ENCODE peak calls at places on chromosome 1, in four cellular contexts. X is dorsolateral prefrontal cortex, F is astrocyte of the spinal cord, Q is lower leg skin. M is an unnamed sample.

GRCh38 chr1:183871142-183871541 is 66.2 kb downstream of the RGL1 start:
- DNase-seq in F (peak; percentile 66), Q (no peak), X (no peak), M (no peak)

GRCh38 chr1:243731301-243731891 is 118.6 kb downstream of the AKT3 start:
- DNase-seq in Q (no peak), F (peak; percentile 89), X (no peak), M (no peak)

GRCh38 chr1:238961790-238962189 is 424.6 kb upstream of the CHRM3 start:
- DNase-seq in X (no peak), F (no peak), Q (no peak), M (no peak)

GRCh38 chr1:177786346-177786745 is 183.5 kb downstream of the SEC16B start:
- DNase-seq in X (no peak), Q (no peak), F (no peak), M (no peak)

GRCh38 chr1:218164930-218165686 is 120.0 kb upstream of the RRP15 start:
- DNase-seq in X (no peak), F (peak; percentile 12), Q (peak; percentile 85), M (peak; percentile 3)

GRCh38 chr1:170668301-170668789 is 4.4 kb downstream of the PRRX1 start:
- DNase-seq in X (no peak), F (peak; percentile 69), Q (peak; percentile 88), M (no peak)

GRCh38 chr1:220511183-220511582 is 16.8 kb upstream of the MARK1 start:
- DNase-seq in X (no peak), Q (no peak), F (no peak), M (no peak)

GRCh38 chr1:162385280-162385623 is 3.7 kb downstream of the C1orf226 start:
- DNase-seq in F (no peak), X (no peak), Q (peak; percentile 68), M (no peak)

GRCh38 chr1:225870883-225871282 is 11.3 kb downstream of the TMEM63A start:
- DNase-seq in Q (no peak), X (no peak), F (no peak), M (no peak)

GRCh38 chr1:161958425-161958824 is 65.2 kb downstream of the OLFML2B start:
- DNase-seq in F (peak; percentile 43), Q (no peak), X (peak; percentile 63), M (no peak)

GRCh38 chr1:87914396-87914795 is 585.7 kb downstream of the LMO4 start:
- DNase-seq in Q (no peak), F (peak; percentile 77), X (no peak), M (no peak)

GRCh38 chr1:236978740-236979139 is 25.5 kb downstream of the MT1HL1 start:
- DNase-seq in Q (no peak), X (peak; percentile 77), F (no peak), M (no peak)

GRCh38 chr1:54265126-54265525 is 65.2 kb downstream of the MRPL37 start:
- DNase-seq in F (no peak), X (no peak), Q (no peak), M (no peak)

GRCh38 chr1:151704246-151704645 is 12.4 kb downstream of the CELF3 start:
- DNase-seq in X (no peak), Q (peak; percentile 69), F (no peak), M (no peak)

GRCh38 chr1:6440198-6441126 is 15.9 kb downstream of the ESPN start:
- DNase-seq in F (no peak), X (no peak), Q (no peak), M (peak; percentile 61)

GRCh38 chr1:46820076-46820475 is 21.2 kb downstream of the CYP4B1 start:
- DNase-seq in Q (peak; percentile 64), X (no peak), F (no peak), M (no peak)

GRCh38 chr1:228095938-228096337 is 7.2 kb downstream of the C1orf35 start:
- DNase-seq in X (no peak), Q (peak; percentile 79), F (no peak), M (no peak)

GRCh38 chr1:16119504-16119903 is 36.4 kb downstream of the EPHA2 start:
- DNase-seq in Q (no peak), X (no peak), F (no peak), M (no peak)

GRCh38 chr1:54813479-54814147 is 12.5 kb upstream of the TTC22 start:
- DNase-seq in F (no peak), X (no peak), Q (peak; percentile 15), M (no peak)

GRCh38 chr1:2404890-2405511 is 7.4 kb downstream of the PEX10 start:
- DNase-seq in Q (no peak), F (peak; percentile 19), X (no peak), M (no peak)

GRCh38 chr1:245201201-245201600 is 46.4 kb downstream of the KIF26B start:
- DNase-seq in X (no peak), Q (no peak), F (no peak), M (no peak)

GRCh38 chr1:56180806-56181205 is 398.6 kb downstream of the PLPP3 start:
- DNase-seq in F (peak; percentile 46), X (no peak), Q (no peak), M (no peak)

GRCh38 chr1:22930235-22930912 is 42.3 kb downstream of the LACTBL1 start:
- DNase-seq in X (no peak), F (peak; percentile 24), Q (peak; percentile 21), M (no peak)

GRCh38 chr1:181409981-181410380 is 73.3 kb upstream of the CACNA1E start:
- DNase-seq in X (no peak), F (no peak), Q (no peak), M (no peak)

GRCh38 chr1:43968348-43968948 is 1.4 kb upstream of the DPH2 start:
- DNase-seq in Q (no peak), F (no peak), X (no peak), M (no peak)

GRCh38 chr1:21884456-21885235 is 52.5 kb downstream of the HSPG2 start:
- DNase-seq in F (no peak), Q (no peak), X (no peak), M (no peak)

GRCh38 chr1:53110370-53111072 is 31.9 kb downstream of the SLC1A7 start:
- DNase-seq in F (peak; percentile 37), X (no peak), Q (peak; percentile 91), M (no peak)

GRCh38 chr1:153789478-153790148 is 14.4 kb downstream of the SLC27A3 start:
- DNase-seq in Q (peak; percentile 84), F (no peak), X (no peak), M (no peak)

GRCh38 chr1:107250169-107250568 is 109.3 kb downstream of the NTNG1 start:
- DNase-seq in X (no peak), F (no peak), Q (no peak), M (no peak)

GRCh38 chr1:209427811-209428210 is 155.7 kb upstream of the CAMK1G start:
- DNase-seq in Q (no peak), F (no peak), X (no peak), M (no peak)
- H3K4me3 ChIP-seq in Q (no peak overlapping the region), F (no peak overlapping the region), X (no peak overlapping the region), M (no peak overlapping the region)

DNA sequence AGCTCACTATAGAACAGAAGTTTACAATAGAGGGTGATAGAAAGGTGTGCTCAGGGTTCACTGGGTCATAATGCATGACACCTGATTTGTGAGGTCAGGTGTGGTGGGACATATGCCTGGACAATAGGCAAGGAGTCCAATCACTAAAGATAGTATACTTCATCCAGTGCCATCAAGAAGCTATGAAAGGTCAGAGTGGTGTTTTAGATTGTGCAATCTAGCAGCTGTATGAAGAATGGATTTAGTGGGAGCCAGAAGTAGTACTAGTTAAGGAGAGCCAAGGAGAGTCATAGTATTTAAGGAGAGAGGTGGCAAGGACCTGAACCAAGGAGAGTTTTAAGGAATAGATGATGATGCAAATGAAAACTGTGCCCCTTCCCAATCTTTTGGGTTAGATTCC is 80.6 kb upstream of the C1orf105 start:
- DNase-seq in X (no peak), F (no peak), Q (no peak), M (no peak)
- H3K4me3 ChIP-seq in X (no peak overlapping the region), F (no peak overlapping the region), Q (no peak overlapping the region), M (no peak overlapping the region)

DNA sequence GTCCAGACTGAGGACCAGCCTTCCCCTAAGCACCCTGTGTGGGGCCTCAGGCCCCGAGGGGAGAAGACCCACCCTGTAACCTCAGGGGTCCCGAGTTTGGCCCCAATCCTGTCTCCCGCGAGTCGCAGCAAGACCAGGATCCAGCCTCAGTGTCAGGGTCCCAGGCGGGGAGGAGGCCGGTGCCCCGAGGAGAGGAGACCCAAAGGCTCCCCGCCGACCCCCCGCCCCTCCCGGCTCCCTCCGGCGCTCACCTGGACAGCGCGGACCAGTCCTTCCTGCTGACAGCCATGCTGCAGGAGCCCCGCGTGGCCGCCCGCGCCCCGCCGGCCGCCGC is at the start of gene LAD1:
- DNase-seq in Q (no peak), F (no peak), X (no peak), M (no peak)
- H3K4me3 ChIP-seq in Q (peak within 1 kb of the TSS; percentile 20), F (no peak within 1 kb of the TSS), X (no peak within 1 kb of the TSS), M (no peak within 1 kb of the TSS)

GRCh38 chr1:8022395-8023286 is 3.5 kb downstream of the ERRFI1 start:
- DNase-seq in X (no peak), F (peak; percentile 19), Q (no peak), M (no peak)

GRCh38 chr1:8023287-8023994 is 2.7 kb downstream of the ERRFI1 start:
- DNase-seq in F (no peak), Q (no peak), X (no peak), M (no peak)

GRCh38 chr1:8020032-8020431 is 6.1 kb downstream of the ERRFI1 start:
- DNase-seq in Q (no peak), X (no peak), F (peak; percentile 61), M (no peak)

GRCh38 chr1:8023995-8024313 is 2.2 kb downstream of the ERRFI1 start:
- DNase-seq in X (no peak), Q (no peak), F (no peak), M (no peak)

DNA sequence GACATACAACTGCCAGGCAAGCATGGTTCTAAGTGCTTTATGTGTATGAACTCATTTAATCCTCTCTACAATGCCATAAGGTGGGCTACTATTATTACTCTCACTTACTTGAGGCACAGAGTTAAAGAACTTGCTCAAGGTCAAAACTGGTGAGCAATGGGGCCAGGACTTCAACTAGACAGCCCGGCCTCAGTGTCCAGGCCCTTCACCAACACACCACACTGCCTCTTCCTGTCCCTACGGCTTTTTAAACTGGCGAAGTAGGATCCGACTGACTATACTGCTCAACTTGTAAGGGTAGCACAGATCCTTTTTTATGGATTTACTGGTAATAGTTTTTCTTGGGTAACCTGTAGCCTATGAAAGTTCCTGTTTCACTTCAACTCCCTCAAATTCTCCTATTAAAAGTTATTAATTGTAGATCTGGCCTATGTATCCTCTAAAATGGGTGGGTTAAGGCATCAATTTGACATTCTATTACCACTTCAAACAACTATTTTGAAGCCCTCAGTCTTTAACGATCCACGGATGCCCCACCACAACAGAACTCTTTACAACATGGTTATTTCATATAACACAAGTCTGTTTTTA is 4.3 kb downstream of the ERRFI1 start:
- DNase-seq in X (no peak), Q (no peak), F (peak; percentile 42), M (no peak)
- H3K4me3 ChIP-seq in X (no peak overlapping the region), Q (no peak overlapping the region), F (peak overlapping the region; percentile 92), M (no peak overlapping the region)

M was measured in naive thymus-derived CD4-positive, alpha-beta T cell.